ENCODE peak calls at places on chromosomes 6 and 20, in eight cellular contexts. H is progenitor cell of endocrine pancreas; S is NCI-H1105; E is activated T-cell treated with anti-CD3 and anti-CD28 coated beads for 24 hours; K is stimulated activated CD8-positive, alpha-beta memory T cell treated with anti-CD3 and anti-CD28 coated beads, Interleukin-4, amount 100 ng/mL, for 4 hours; M is cardiac fibroblast; Q is COR-L47; G is DMS79. N is an unnamed sample.
A peak's percentile ranks its signal among the peaks of the same experiment; 100 is the strongest.

GRCh38 chr6:45886776-45887175 is 128.9 kb downstream of the CLIC5 start:
- DNase-seq in H (no peak), S (no peak), E (no peak), K (no peak), M (no peak), Q (peak; percentile 33), G (no peak), N (no peak)

GRCh38 chr6:11654876-11655275 is 117.3 kb downstream of the TMEM170B start:
- DNase-seq in H (no peak), S (no peak), E (no peak), K (no peak), M (peak; percentile 27), Q (no peak), G (no peak), N (no peak)

GRCh38 chr6:6695711-6696048 is 107.2 kb downstream of the LY86 start:
- DNase-seq in H (no peak), S (no peak), E (no peak), K (no peak), M (peak; percentile 19), Q (peak; percentile 25), G (no peak), N (no peak)

GRCh38 chr6:53800976-53801375 is 6.2 kb downstream of the LRRC1 start:
- DNase-seq in H (no peak), S (no peak), E (no peak), K (no peak), M (no peak), Q (no peak), G (no peak), N (no peak)

GRCh38 chr20:10910535-10911239 is 236.9 kb upstream of the JAG1 start:
- DNase-seq in H (no peak), S (no peak), E (no peak), K (no peak), M (peak; percentile 61), Q (no peak), G (no peak), N (no peak)

GRCh38 chr6:100210138-100210872 is 216.3 kb upstream of the MCHR2 start:
- DNase-seq in H (no peak), S (no peak), E (no peak), K (no peak), M (no peak), Q (no peak), G (no peak), N (no peak)

GRCh38 chr6:136226674-136227377 is 23.3 kb downstream of the MTFR2 start:
- DNase-seq in H (no peak), S (no peak), E (no peak), K (no peak), M (no peak), Q (no peak), G (no peak), N (no peak)

GRCh38 chr20:59751075-59751711 is 146.9 kb downstream of the PHACTR3 start:
- DNase-seq in H (peak; percentile 81), S (peak; percentile 41), E (peak; percentile 12), K (no peak), M (peak; percentile 33), Q (peak; percentile 48), G (peak; percentile 14), N (peak; percentile 33)

GRCh38 chr6:108027594-108027993 is 46.9 kb downstream of the OSTM1 start:
- DNase-seq in H (no peak), S (peak; percentile 8), E (no peak), K (no peak), M (peak; percentile 15), Q (peak; percentile 67), G (no peak), N (peak; percentile 61)

GRCh38 chr6:4554645-4555044 is 221.6 kb upstream of the CDYL start:
- DNase-seq in H (no peak), S (no peak), E (no peak), K (no peak), M (peak; percentile 29), Q (no peak), G (no peak), N (no peak)

GRCh38 chr6:43927525-43928210 is 157.7 kb downstream of the VEGFA start:
- DNase-seq in H (no peak), S (no peak), E (no peak), K (no peak), M (no peak), Q (no peak), G (no peak), N (peak; percentile 63)

GRCh38 chr6:117605169-117605826 is 3.0 kb upstream of the GOPC start:
- DNase-seq in H (peak; percentile 20), S (peak; percentile 43), E (peak; percentile 32), K (no peak), M (peak; percentile 90), Q (peak; percentile 38), G (peak; percentile 21), N (peak; percentile 55)

GRCh38 chr6:125245109-125245508 is 56.7 kb downstream of the HDDC2 start:
- DNase-seq in H (no peak), S (no peak), E (no peak), K (no peak), M (no peak), Q (no peak), G (no peak), N (no peak)

GRCh38 chr20:60034231-60035110 is 76.2 kb downstream of the CDH26 start:
- DNase-seq in H (no peak), S (no peak), E (no peak), K (no peak), M (no peak), Q (no peak), G (no peak), N (no peak)

GRCh38 chr6:121849477-121849876 is 414.0 kb downstream of the GJA1 start:
- DNase-seq in H (peak; percentile 46), S (peak; percentile 54), E (peak; percentile 15), K (no peak), M (peak; percentile 88), Q (no peak), G (no peak), N (peak; percentile 25)

GRCh38 chr20:48352042-48352441 is 475.8 kb downstream of the PREX1 start:
- DNase-seq in H (no peak), S (no peak), E (no peak), K (no peak), M (no peak), Q (no peak), G (no peak), N (no peak)

GRCh38 chr6:134795001-134795400 is 154.9 kb downstream of the ALDH8A1 start:
- DNase-seq in H (no peak), S (no peak), E (no peak), K (no peak), M (no peak), Q (no peak), G (no peak), N (no peak)

GRCh38 chr20:63886054-63886419 is 8.9 kb upstream of the DNAJC5 start:
- DNase-seq in H (no peak), S (no peak), E (no peak), K (no peak), M (no peak), Q (no peak), G (no peak), N (no peak)

GRCh38 chr6:106792536-106793236 is 163.3 kb downstream of the QRSL1 start:
- DNase-seq in H (no peak), S (no peak), E (no peak), K (no peak), M (no peak), Q (no peak), G (no peak), N (no peak)

GRCh38 chr6:28864321-28864923 is 59.4 kb downstream of the TRIM27 start:
- DNase-seq in H (no peak), S (no peak), E (no peak), K (no peak), M (no peak), Q (no peak), G (no peak), N (no peak)

GRCh38 chr6:160971151-160971550 is 20.4 kb upstream of the MAP3K4 start:
- DNase-seq in H (no peak), S (no peak), E (no peak), K (no peak), M (no peak), Q (no peak), G (no peak), N (no peak)

GRCh38 chr6:141359953-141360352 is 772.8 kb upstream of the GJE1 start:
- DNase-seq in H (no peak), S (no peak), E (no peak), K (no peak), M (peak; percentile 29), Q (no peak), G (no peak), N (no peak)

GRCh38 chr20:51734876-51735499 is 33.2 kb downstream of the ATP9A start:
- DNase-seq in H (no peak), S (no peak), E (no peak), K (no peak), M (no peak), Q (no peak), G (no peak), N (no peak)

GRCh38 chr20:34743039-34743438 is 38.9 kb downstream of the TP53INP2 start:
- DNase-seq in H (no peak), S (no peak), E (no peak), K (no peak), M (no peak), Q (no peak), G (no peak), N (no peak)

GRCh38 chr6:45791181-45791580 is 224.5 kb downstream of the CLIC5 start:
- DNase-seq in H (no peak), S (no peak), E (no peak), K (no peak), M (peak; percentile 50), Q (no peak), G (no peak), N (no peak)

GRCh38 chr20:6780414-6780813 is 12.9 kb downstream of the BMP2 start:
- DNase-seq in H (no peak), S (peak; percentile 92), E (no peak), K (no peak), M (no peak), Q (peak; percentile 66), G (no peak), N (no peak)